ENCODE peak calls at places on chromosomes 5 and 9, in eight cellular contexts. One of them, this sample, is unnamed.

GRCh38 chr9:36163840-36164175 is 5.4 kb upstream of the CCIN start:
- DNase-seq in epithelial cell of esophagus: peak; percentile 40
- DNase-seq in ELF-1: peak; percentile 21
- DNase-seq in NCI-H1092 treated with DMSO at 0.1 percent for 48 hours: no peak
- DNase-seq in H1: no peak
- DNase-seq in stimulated activated CD4-positive, alpha-beta T cell treated with anti-CD3 and anti-CD28 coated beads, Interleukin-1b, Interleukin-23, amount 100 ng/mL, for 4 hours: no peak
- DNase-seq in memory B cell: no peak
- DNase-seq in cardiac fibroblast: peak; percentile 93
- DNase-seq in this sample: no peak

GRCh38 chr5:143241892-143242291 is 161.6 kb downstream of the NR3C1 start:
- DNase-seq in memory B cell: no peak
- DNase-seq in epithelial cell of esophagus: peak; percentile 76
- DNase-seq in NCI-H1092 treated with DMSO at 0.1 percent for 48 hours: no peak
- DNase-seq in H1: no peak
- DNase-seq in stimulated activated CD4-positive, alpha-beta T cell treated with anti-CD3 and anti-CD28 coated beads, Interleukin-1b, Interleukin-23, amount 100 ng/mL, for 4 hours: no peak
- DNase-seq in ELF-1: no peak
- DNase-seq in cardiac fibroblast: peak; percentile 56
- DNase-seq in this sample: no peak

GRCh38 chr9:99351647-99352046 is 129.6 kb downstream of the SEC61B start:
- DNase-seq in stimulated activated CD4-positive, alpha-beta T cell treated with anti-CD3 and anti-CD28 coated beads, Interleukin-1b, Interleukin-23, amount 100 ng/mL, for 4 hours: no peak
- DNase-seq in H1: no peak
- DNase-seq in NCI-H1092 treated with DMSO at 0.1 percent for 48 hours: no peak
- DNase-seq in ELF-1: peak; percentile 34
- DNase-seq in epithelial cell of esophagus: no peak
- DNase-seq in cardiac fibroblast: no peak
- DNase-seq in memory B cell: no peak
- DNase-seq in this sample: no peak

GRCh38 chr5:137148128-137148527 is 351.0 kb downstream of the SPOCK1 start:
- DNase-seq in ELF-1: no peak
- DNase-seq in memory B cell: no peak
- DNase-seq in epithelial cell of esophagus: no peak
- DNase-seq in H1: no peak
- DNase-seq in stimulated activated CD4-positive, alpha-beta T cell treated with anti-CD3 and anti-CD28 coated beads, Interleukin-1b, Interleukin-23, amount 100 ng/mL, for 4 hours: no peak
- DNase-seq in NCI-H1092 treated with DMSO at 0.1 percent for 48 hours: peak; percentile 15
- DNase-seq in cardiac fibroblast: no peak
- DNase-seq in this sample: no peak

GRCh38 chr9:12818431-12819000 is 43.7 kb downstream of the LURAP1L start:
- DNase-seq in ELF-1: no peak
- DNase-seq in NCI-H1092 treated with DMSO at 0.1 percent for 48 hours: no peak
- DNase-seq in stimulated activated CD4-positive, alpha-beta T cell treated with anti-CD3 and anti-CD28 coated beads, Interleukin-1b, Interleukin-23, amount 100 ng/mL, for 4 hours: no peak
- DNase-seq in memory B cell: no peak
- DNase-seq in H1: no peak
- DNase-seq in epithelial cell of esophagus: no peak
- DNase-seq in cardiac fibroblast: peak; percentile 45
- DNase-seq in this sample: no peak

GRCh38 chr5:151213803-151214613 is 9.9 kb downstream of the CCDC69 start:
- DNase-seq in cardiac fibroblast: peak; percentile 77
- DNase-seq in epithelial cell of esophagus: peak; percentile 54
- DNase-seq in NCI-H1092 treated with DMSO at 0.1 percent for 48 hours: no peak
- DNase-seq in stimulated activated CD4-positive, alpha-beta T cell treated with anti-CD3 and anti-CD28 coated beads, Interleukin-1b, Interleukin-23, amount 100 ng/mL, for 4 hours: peak; percentile 64
- DNase-seq in memory B cell: peak; percentile 73
- DNase-seq in H1: peak; percentile 58
- DNase-seq in ELF-1: peak; percentile 72
- DNase-seq in this sample: no peak

GRCh38 chr5:51227963-51228515 is 155.2 kb upstream of the ISL1 start:
- DNase-seq in epithelial cell of esophagus: no peak
- DNase-seq in NCI-H1092 treated with DMSO at 0.1 percent for 48 hours: no peak
- DNase-seq in ELF-1: peak; percentile 27
- DNase-seq in stimulated activated CD4-positive, alpha-beta T cell treated with anti-CD3 and anti-CD28 coated beads, Interleukin-1b, Interleukin-23, amount 100 ng/mL, for 4 hours: no peak
- DNase-seq in cardiac fibroblast: no peak
- DNase-seq in H1: no peak
- DNase-seq in memory B cell: no peak
- DNase-seq in this sample: no peak

GRCh38 chr5:1443991-1444360 is 1.3 kb downstream of the SLC6A3 start:
- DNase-seq in H1: no peak
- DNase-seq in cardiac fibroblast: no peak
- DNase-seq in stimulated activated CD4-positive, alpha-beta T cell treated with anti-CD3 and anti-CD28 coated beads, Interleukin-1b, Interleukin-23, amount 100 ng/mL, for 4 hours: no peak
- DNase-seq in ELF-1: no peak
- DNase-seq in epithelial cell of esophagus: no peak
- DNase-seq in NCI-H1092 treated with DMSO at 0.1 percent for 48 hours: no peak
- DNase-seq in memory B cell: no peak
- DNase-seq in this sample: no peak

GRCh38 chr5:52544738-52545137 is 243.0 kb upstream of the ITGA1 start:
- DNase-seq in memory B cell: no peak
- DNase-seq in stimulated activated CD4-positive, alpha-beta T cell treated with anti-CD3 and anti-CD28 coated beads, Interleukin-1b, Interleukin-23, amount 100 ng/mL, for 4 hours: no peak
- DNase-seq in epithelial cell of esophagus: no peak
- DNase-seq in ELF-1: no peak
- DNase-seq in H1: no peak
- DNase-seq in NCI-H1092 treated with DMSO at 0.1 percent for 48 hours: no peak
- DNase-seq in cardiac fibroblast: no peak
- DNase-seq in this sample: no peak

GRCh38 chr9:98807070-98807810 is at the start of gene GALNT12:
- DNase-seq in NCI-H1092 treated with DMSO at 0.1 percent for 48 hours: peak; percentile 35
- DNase-seq in cardiac fibroblast: no peak
- DNase-seq in stimulated activated CD4-positive, alpha-beta T cell treated with anti-CD3 and anti-CD28 coated beads, Interleukin-1b, Interleukin-23, amount 100 ng/mL, for 4 hours: peak; percentile 12
- DNase-seq in ELF-1: no peak
- DNase-seq in epithelial cell of esophagus: no peak
- DNase-seq in H1: peak; percentile 77
- DNase-seq in memory B cell: peak; percentile 35
- DNase-seq in this sample: no peak

GRCh38 chr9:104961701-104962359 is 33.9 kb upstream of the ABCA1 start:
- DNase-seq in H1: no peak
- DNase-seq in stimulated activated CD4-positive, alpha-beta T cell treated with anti-CD3 and anti-CD28 coated beads, Interleukin-1b, Interleukin-23, amount 100 ng/mL, for 4 hours: no peak
- DNase-seq in ELF-1: peak; percentile 15
- DNase-seq in memory B cell: no peak
- DNase-seq in NCI-H1092 treated with DMSO at 0.1 percent for 48 hours: no peak
- DNase-seq in epithelial cell of esophagus: peak; percentile 36
- DNase-seq in cardiac fibroblast: no peak
- DNase-seq in this sample: no peak

GRCh38 chr5:168186289-168187074 is 105.0 kb upstream of the WWC1 start:
- DNase-seq in stimulated activated CD4-positive, alpha-beta T cell treated with anti-CD3 and anti-CD28 coated beads, Interleukin-1b, Interleukin-23, amount 100 ng/mL, for 4 hours: no peak
- DNase-seq in NCI-H1092 treated with DMSO at 0.1 percent for 48 hours: no peak
- DNase-seq in memory B cell: no peak
- DNase-seq in epithelial cell of esophagus: no peak
- DNase-seq in ELF-1: no peak
- DNase-seq in H1: no peak
- DNase-seq in cardiac fibroblast: no peak
- DNase-seq in this sample: no peak

GRCh38 chr9:109780453-109781033 is 545 bp downstream of the PALM2AKAP2 start:
- DNase-seq in epithelial cell of esophagus: peak; percentile 31
- DNase-seq in memory B cell: no peak
- DNase-seq in ELF-1: peak; percentile 40
- DNase-seq in NCI-H1092 treated with DMSO at 0.1 percent for 48 hours: peak; percentile 34
- DNase-seq in cardiac fibroblast: peak; percentile 42
- DNase-seq in stimulated activated CD4-positive, alpha-beta T cell treated with anti-CD3 and anti-CD28 coated beads, Interleukin-1b, Interleukin-23, amount 100 ng/mL, for 4 hours: no peak
- DNase-seq in H1: peak; percentile 58
- DNase-seq in this sample: no peak

GRCh38 chr9:134643306-134643705 is 1.7 kb downstream of the COL5A1 start:
- DNase-seq in stimulated activated CD4-positive, alpha-beta T cell treated with anti-CD3 and anti-CD28 coated beads, Interleukin-1b, Interleukin-23, amount 100 ng/mL, for 4 hours: no peak
- DNase-seq in NCI-H1092 treated with DMSO at 0.1 percent for 48 hours: no peak
- DNase-seq in cardiac fibroblast: peak; percentile 54
- DNase-seq in epithelial cell of esophagus: no peak
- DNase-seq in memory B cell: no peak
- DNase-seq in H1: no peak
- DNase-seq in ELF-1: peak; percentile 51
- DNase-seq in this sample: no peak

GRCh38 chr9:115393976-115394775 is 276.2 kb upstream of the TNC start:
- DNase-seq in NCI-H1092 treated with DMSO at 0.1 percent for 48 hours: no peak
- DNase-seq in stimulated activated CD4-positive, alpha-beta T cell treated with anti-CD3 and anti-CD28 coated beads, Interleukin-1b, Interleukin-23, amount 100 ng/mL, for 4 hours: no peak
- DNase-seq in memory B cell: no peak
- DNase-seq in ELF-1: no peak
- DNase-seq in H1: no peak
- DNase-seq in cardiac fibroblast: no peak
- DNase-seq in epithelial cell of esophagus: peak; percentile 58
- DNase-seq in this sample: no peak

GRCh38 chr5:139382371-139382770 is 726 bp downstream of the SLC23A1 start:
- DNase-seq in memory B cell: no peak
- DNase-seq in NCI-H1092 treated with DMSO at 0.1 percent for 48 hours: no peak
- DNase-seq in cardiac fibroblast: no peak
- DNase-seq in ELF-1: no peak
- DNase-seq in stimulated activated CD4-positive, alpha-beta T cell treated with anti-CD3 and anti-CD28 coated beads, Interleukin-1b, Interleukin-23, amount 100 ng/mL, for 4 hours: no peak
- DNase-seq in H1: no peak
- DNase-seq in epithelial cell of esophagus: no peak
- DNase-seq in this sample: no peak

GRCh38 chr5:153496835-153497234 is 6.4 kb downstream of the GRIA1 start:
- DNase-seq in memory B cell: no peak
- DNase-seq in stimulated activated CD4-positive, alpha-beta T cell treated with anti-CD3 and anti-CD28 coated beads, Interleukin-1b, Interleukin-23, amount 100 ng/mL, for 4 hours: no peak
- DNase-seq in ELF-1: no peak
- DNase-seq in H1: no peak
- DNase-seq in epithelial cell of esophagus: peak; percentile 50
- DNase-seq in NCI-H1092 treated with DMSO at 0.1 percent for 48 hours: no peak
- DNase-seq in cardiac fibroblast: peak; percentile 72
- DNase-seq in this sample: peak; percentile 14

GRCh38 chr5:135238622-135239460 is 160.2 kb downstream of the MACROH2A1 start:
- DNase-seq in H1: peak; percentile 41
- DNase-seq in epithelial cell of esophagus: no peak
- DNase-seq in cardiac fibroblast: no peak
- DNase-seq in NCI-H1092 treated with DMSO at 0.1 percent for 48 hours: no peak
- DNase-seq in ELF-1: peak; percentile 5
- DNase-seq in memory B cell: no peak
- DNase-seq in stimulated activated CD4-positive, alpha-beta T cell treated with anti-CD3 and anti-CD28 coated beads, Interleukin-1b, Interleukin-23, amount 100 ng/mL, for 4 hours: no peak
- DNase-seq in this sample: no peak

GRCh38 chr9:122053056-122053455 is 40.1 kb downstream of the TTLL11 start:
- DNase-seq in ELF-1: no peak
- DNase-seq in H1: no peak
- DNase-seq in stimulated activated CD4-positive, alpha-beta T cell treated with anti-CD3 and anti-CD28 coated beads, Interleukin-1b, Interleukin-23, amount 100 ng/mL, for 4 hours: no peak
- DNase-seq in memory B cell: no peak
- DNase-seq in cardiac fibroblast: no peak
- DNase-seq in NCI-H1092 treated with DMSO at 0.1 percent for 48 hours: no peak
- DNase-seq in epithelial cell of esophagus: no peak
- DNase-seq in this sample: no peak

GRCh38 chr5:98214240-98215051 is 559.0 kb upstream of the RGMB start:
- DNase-seq in stimulated activated CD4-positive, alpha-beta T cell treated with anti-CD3 and anti-CD28 coated beads, Interleukin-1b, Interleukin-23, amount 100 ng/mL, for 4 hours: no peak
- DNase-seq in memory B cell: no peak
- DNase-seq in cardiac fibroblast: peak; percentile 44
- DNase-seq in ELF-1: no peak
- DNase-seq in NCI-H1092 treated with DMSO at 0.1 percent for 48 hours: no peak
- DNase-seq in epithelial cell of esophagus: no peak
- DNase-seq in H1: no peak
- DNase-seq in this sample: no peak

GRCh38 chr9:107292811-107293554 is 9.9 kb downstream of the RAD23B start:
- DNase-seq in stimulated activated CD4-positive, alpha-beta T cell treated with anti-CD3 and anti-CD28 coated beads, Interleukin-1b, Interleukin-23, amount 100 ng/mL, for 4 hours: no peak
- DNase-seq in cardiac fibroblast: no peak
- DNase-seq in H1: no peak
- DNase-seq in memory B cell: no peak
- DNase-seq in epithelial cell of esophagus: peak; percentile 52
- DNase-seq in NCI-H1092 treated with DMSO at 0.1 percent for 48 hours: no peak
- DNase-seq in ELF-1: no peak
- DNase-seq in this sample: no peak

GRCh38 chr9:120531683-120532300 is 48.2 kb downstream of the CDK5RAP2 start:
- DNase-seq in ELF-1: peak; percentile 22
- DNase-seq in memory B cell: no peak
- DNase-seq in epithelial cell of esophagus: peak; percentile 70
- DNase-seq in H1: peak; percentile 52
- DNase-seq in NCI-H1092 treated with DMSO at 0.1 percent for 48 hours: peak; percentile 36
- DNase-seq in stimulated activated CD4-positive, alpha-beta T cell treated with anti-CD3 and anti-CD28 coated beads, Interleukin-1b, Interleukin-23, amount 100 ng/mL, for 4 hours: no peak
- DNase-seq in cardiac fibroblast: peak; percentile 55
- DNase-seq in this sample: peak; percentile 65

GRCh38 chr5:152389209-152389608 is 15.9 kb downstream of the NMUR2 start:
- DNase-seq in cardiac fibroblast: no peak
- DNase-seq in stimulated activated CD4-positive, alpha-beta T cell treated with anti-CD3 and anti-CD28 coated beads, Interleukin-1b, Interleukin-23, amount 100 ng/mL, for 4 hours: no peak
- DNase-seq in NCI-H1092 treated with DMSO at 0.1 percent for 48 hours: no peak
- DNase-seq in memory B cell: no peak
- DNase-seq in ELF-1: no peak
- DNase-seq in H1: no peak
- DNase-seq in epithelial cell of esophagus: no peak
- DNase-seq in this sample: no peak

GRCh38 chr5:132677682-132678400 is 4.1 kb downstream of the IL4 start:
- DNase-seq in NCI-H1092 treated with DMSO at 0.1 percent for 48 hours: no peak
- DNase-seq in cardiac fibroblast: no peak
- DNase-seq in epithelial cell of esophagus: no peak
- DNase-seq in stimulated activated CD4-positive, alpha-beta T cell treated with anti-CD3 and anti-CD28 coated beads, Interleukin-1b, Interleukin-23, amount 100 ng/mL, for 4 hours: no peak
- DNase-seq in H1: no peak
- DNase-seq in memory B cell: no peak
- DNase-seq in ELF-1: no peak
- DNase-seq in this sample: no peak